ENCODE peak calls at places on chromosome 10, in five cellular contexts. One of them, this sample, is unnamed.

GRCh38 chr10:10911471-10911921 is 106.2 kb upstream of the CELF2 start:
- DNase-seq in mucosa of gallbladder: peak
- DNase-seq in left ventricle myocardium superior: peak
- DNase-seq in activated effector memory CD4-positive, alpha-beta T cell treated with Interleukin-2 at 50 U/mL for 16 hours: no peak
- DNase-seq in KBM-7: no peak
- DNase-seq in this sample: no peak

GRCh38 chr10:82827901-82828300 is 952.9 kb downstream of the NRG3 start:
- DNase-seq in mucosa of gallbladder: no peak
- DNase-seq in left ventricle myocardium superior: no peak
- DNase-seq in activated effector memory CD4-positive, alpha-beta T cell treated with Interleukin-2 at 50 U/mL for 16 hours: no peak
- DNase-seq in KBM-7: no peak
- DNase-seq in this sample: no peak

GRCh38 chr10:14244801-14245211 is 85.9 kb downstream of the FRMD4A start:
- DNase-seq in mucosa of gallbladder: no peak
- DNase-seq in left ventricle myocardium superior: no peak
- DNase-seq in activated effector memory CD4-positive, alpha-beta T cell treated with Interleukin-2 at 50 U/mL for 16 hours: no peak
- DNase-seq in KBM-7: no peak
- DNase-seq in this sample: no peak

GRCh38 chr10:110414563-110415309 is 83.0 kb upstream of the DUSP5 start:
- DNase-seq in mucosa of gallbladder: peak
- DNase-seq in left ventricle myocardium superior: no peak
- DNase-seq in activated effector memory CD4-positive, alpha-beta T cell treated with Interleukin-2 at 50 U/mL for 16 hours: peak
- DNase-seq in KBM-7: peak
- DNase-seq in this sample: peak

GRCh38 chr10:86353506-86354485 is 12.8 kb downstream of the GRID1 start:
- DNase-seq in mucosa of gallbladder: no peak
- DNase-seq in left ventricle myocardium superior: peak
- DNase-seq in activated effector memory CD4-positive, alpha-beta T cell treated with Interleukin-2 at 50 U/mL for 16 hours: no peak
- DNase-seq in KBM-7: no peak
- DNase-seq in this sample: no peak

GRCh38 chr10:63268139-63268797 is 135.1 kb downstream of the NRBF2 start:
- DNase-seq in mucosa of gallbladder: no peak
- DNase-seq in left ventricle myocardium superior: no peak
- DNase-seq in activated effector memory CD4-positive, alpha-beta T cell treated with Interleukin-2 at 50 U/mL for 16 hours: no peak
- DNase-seq in KBM-7: peak
- DNase-seq in this sample: peak

GRCh38 chr10:91652364-91652763 is 19.5 kb upstream of the PPP1R3C start:
- DNase-seq in mucosa of gallbladder: no peak
- DNase-seq in left ventricle myocardium superior: peak
- DNase-seq in activated effector memory CD4-positive, alpha-beta T cell treated with Interleukin-2 at 50 U/mL for 16 hours: no peak
- DNase-seq in KBM-7: no peak
- DNase-seq in this sample: no peak

GRCh38 chr10:78859769-78860168 is 209.0 kb upstream of the ZMIZ1 start:
- DNase-seq in mucosa of gallbladder: peak
- DNase-seq in left ventricle myocardium superior: no peak
- DNase-seq in activated effector memory CD4-positive, alpha-beta T cell treated with Interleukin-2 at 50 U/mL for 16 hours: no peak
- DNase-seq in KBM-7: peak
- DNase-seq in this sample: no peak

GRCh38 chr10:17479015-17479615 is 24.7 kb upstream of the ST8SIA6 start:
- DNase-seq in mucosa of gallbladder: no peak
- DNase-seq in left ventricle myocardium superior: no peak
- DNase-seq in activated effector memory CD4-positive, alpha-beta T cell treated with Interleukin-2 at 50 U/mL for 16 hours: no peak
- DNase-seq in KBM-7: no peak
- DNase-seq in this sample: no peak

GRCh38 chr10:72862957-72863356 is 30.6 kb upstream of the OIT3 start:
- DNase-seq in mucosa of gallbladder: no peak
- DNase-seq in left ventricle myocardium superior: no peak
- DNase-seq in activated effector memory CD4-positive, alpha-beta T cell treated with Interleukin-2 at 50 U/mL for 16 hours: no peak
- DNase-seq in KBM-7: no peak
- DNase-seq in this sample: no peak

GRCh38 chr10:29268011-29268410 is 20.9 kb upstream of the LYZL1 start:
- DNase-seq in mucosa of gallbladder: no peak
- DNase-seq in left ventricle myocardium superior: no peak
- DNase-seq in activated effector memory CD4-positive, alpha-beta T cell treated with Interleukin-2 at 50 U/mL for 16 hours: no peak
- DNase-seq in KBM-7: no peak
- DNase-seq in this sample: no peak

GRCh38 chr10:110666673-110667072 is 22.5 kb downstream of the RBM20 start:
- DNase-seq in mucosa of gallbladder: no peak
- DNase-seq in left ventricle myocardium superior: no peak
- DNase-seq in activated effector memory CD4-positive, alpha-beta T cell treated with Interleukin-2 at 50 U/mL for 16 hours: no peak
- DNase-seq in KBM-7: no peak
- DNase-seq in this sample: no peak

GRCh38 chr10:17457083-17457482 is 2.7 kb upstream of the ST8SIA6 start:
- DNase-seq in mucosa of gallbladder: no peak
- DNase-seq in left ventricle myocardium superior: no peak
- DNase-seq in activated effector memory CD4-positive, alpha-beta T cell treated with Interleukin-2 at 50 U/mL for 16 hours: no peak
- DNase-seq in KBM-7: no peak
- DNase-seq in this sample: no peak

GRCh38 chr10:114925675-114926204 is 12.3 kb upstream of the TRUB1 start:
- DNase-seq in mucosa of gallbladder: no peak
- DNase-seq in left ventricle myocardium superior: no peak
- DNase-seq in activated effector memory CD4-positive, alpha-beta T cell treated with Interleukin-2 at 50 U/mL for 16 hours: no peak
- DNase-seq in KBM-7: peak
- DNase-seq in this sample: no peak

GRCh38 chr10:116113721-116114501 is 159.1 kb downstream of the GFRA1 start:
- DNase-seq in mucosa of gallbladder: no peak
- DNase-seq in left ventricle myocardium superior: no peak
- DNase-seq in activated effector memory CD4-positive, alpha-beta T cell treated with Interleukin-2 at 50 U/mL for 16 hours: no peak
- DNase-seq in KBM-7: no peak
- DNase-seq in this sample: no peak

GRCh38 chr10:129816702-129817101 is 147.4 kb downstream of the EBF3 start:
- DNase-seq in mucosa of gallbladder: no peak
- DNase-seq in left ventricle myocardium superior: no peak
- DNase-seq in activated effector memory CD4-positive, alpha-beta T cell treated with Interleukin-2 at 50 U/mL for 16 hours: no peak
- DNase-seq in KBM-7: no peak
- DNase-seq in this sample: no peak

GRCh38 chr10:101014230-101014884 is 14.7 kb downstream of the LZTS2 start:
- DNase-seq in mucosa of gallbladder: peak
- DNase-seq in left ventricle myocardium superior: peak
- DNase-seq in activated effector memory CD4-positive, alpha-beta T cell treated with Interleukin-2 at 50 U/mL for 16 hours: peak
- DNase-seq in KBM-7: peak
- DNase-seq in this sample: peak

GRCh38 chr10:75402486-75403143 is 1.1 kb upstream of the ZNF503 start:
- DNase-seq in mucosa of gallbladder: peak
- DNase-seq in left ventricle myocardium superior: peak
- DNase-seq in activated effector memory CD4-positive, alpha-beta T cell treated with Interleukin-2 at 50 U/mL for 16 hours: no peak
- DNase-seq in KBM-7: no peak
- DNase-seq in this sample: no peak

GRCh38 chr10:127148066-127148932 is 48.1 kb downstream of the INSYN2A start:
- DNase-seq in mucosa of gallbladder: no peak
- DNase-seq in left ventricle myocardium superior: no peak
- DNase-seq in activated effector memory CD4-positive, alpha-beta T cell treated with Interleukin-2 at 50 U/mL for 16 hours: no peak
- DNase-seq in KBM-7: peak
- DNase-seq in this sample: no peak

GRCh38 chr10:104478380-104478779 is 124.7 kb downstream of the CFAP58 start:
- DNase-seq in mucosa of gallbladder: no peak
- DNase-seq in left ventricle myocardium superior: no peak
- DNase-seq in activated effector memory CD4-positive, alpha-beta T cell treated with Interleukin-2 at 50 U/mL for 16 hours: no peak
- DNase-seq in KBM-7: no peak
- DNase-seq in this sample: no peak

GRCh38 chr10:117545141-117546019 is 2.8 kb downstream of the EMX2 start:
- DNase-seq in mucosa of gallbladder: no peak
- DNase-seq in left ventricle myocardium superior: no peak
- DNase-seq in activated effector memory CD4-positive, alpha-beta T cell treated with Interleukin-2 at 50 U/mL for 16 hours: no peak
- DNase-seq in KBM-7: no peak
- DNase-seq in this sample: no peak